ENCODE peak calls at places on chromosomes 2 and 18, in six cellular contexts. G is heart left ventricle, T is lower leg skin, P is HCT116, Z is right lobe of liver, B is uterus. M is an unnamed sample.

GRCh38 chr2:77397763-77398162 is 124.4 kb downstream of the LRRTM4 start:
- DNase-seq in G (no peak), T (no peak), P (no peak), Z (no peak), B (no peak), M (no peak)

GRCh38 chr2:24845691-24846090 is 52.5 kb downstream of the CENPO start:
- DNase-seq in G (no peak), T (no peak), P (no peak), Z (no peak), B (no peak), M (no peak)

GRCh38 chr2:189179607-189179979 is at the start of gene COL5A2:
- DNase-seq in G (peak), T (peak), P (no peak), Z (no peak), B (peak), M (no peak)

GRCh38 chr18:42473611-42474010 is 518.6 kb downstream of the PIK3C3 start:
- DNase-seq in G (no peak), T (no peak), P (no peak), Z (no peak), B (no peak), M (no peak)

GRCh38 chr2:209977386-209978239 is 24.8 kb upstream of the RPE start:
- DNase-seq in G (no peak), T (no peak), P (peak), Z (no peak), B (no peak), M (peak)

GRCh38 chr2:76044701-76045100 is 334.0 kb upstream of the GCFC2 start:
- DNase-seq in G (no peak), T (no peak), P (no peak), Z (no peak), B (no peak), M (no peak)

GRCh38 chr2:120596990-120597594 is 138.6 kb upstream of the GLI2 start:
- DNase-seq in G (peak), T (peak), P (no peak), Z (peak), B (peak), M (no peak)

GRCh38 chr2:205967391-205968075 is 118.4 kb downstream of the INO80D start:
- DNase-seq in G (no peak), T (no peak), P (no peak), Z (no peak), B (no peak), M (no peak)

GRCh38 chr2:98875081-98875728 is 60.8 kb downstream of the CRACDL start:
- DNase-seq in G (no peak), T (no peak), P (no peak), Z (no peak), B (no peak), M (no peak)

GRCh38 chr2:99571609-99572344 is 82.0 kb upstream of the REV1 start:
- DNase-seq in G (no peak), T (no peak), P (no peak), Z (no peak), B (no peak), M (no peak)

GRCh38 chr2:152480870-152481269 is 145.9 kb downstream of the FMNL2 start:
- DNase-seq in G (no peak), T (no peak), P (no peak), Z (no peak), B (no peak), M (no peak)

GRCh38 chr2:112491946-112492345 is 10.0 kb downstream of the TTL start:
- DNase-seq in G (no peak), T (no peak), P (no peak), Z (no peak), B (no peak), M (no peak)

GRCh38 chr2:108923019-108923700 is 65.9 kb downstream of the EDAR start:
- DNase-seq in G (no peak), T (peak), P (peak), Z (no peak), B (no peak), M (no peak)

GRCh38 chr2:219286436-219287115 is 7.4 kb downstream of the DNAJB2 start:
- DNase-seq in G (no peak), T (no peak), P (no peak), Z (no peak), B (no peak), M (no peak)

GRCh38 chr2:223787358-223787757 is 50.0 kb downstream of the AP1S3 start:
- DNase-seq in G (no peak), T (no peak), P (no peak), Z (no peak), B (no peak), M (no peak)

GRCh38 chr2:74037379-74037860 is 52.7 kb downstream of the TET3 start:
- DNase-seq in G (no peak), T (no peak), P (no peak), Z (no peak), B (no peak), M (peak)

GRCh38 chr18:13175754-13176210 is 42.8 kb upstream of the LDLRAD4 start:
- DNase-seq in G (no peak), T (no peak), P (no peak), Z (peak), B (no peak), M (no peak)

GRCh38 chr2:129061079-129061785 is 742.6 kb upstream of the HS6ST1 start:
- DNase-seq in G (no peak), T (no peak), P (no peak), Z (no peak), B (no peak), M (no peak)

GRCh38 chr2:36820942-36821605 is 124.6 kb downstream of the VIT start:
- DNase-seq in G (no peak), T (no peak), P (no peak), Z (no peak), B (no peak), M (no peak)

GRCh38 chr18:75160315-75160714 is 48.6 kb downstream of the PTGR3 start:
- DNase-seq in G (no peak), T (peak), P (no peak), Z (no peak), B (no peak), M (no peak)

GRCh38 chr2:231525248-231526163 is 4.7 kb downstream of the NMUR1 start:
- DNase-seq in G (no peak), T (no peak), P (no peak), Z (no peak), B (no peak), M (no peak)

GRCh38 chr18:27661320-27662049 is 476.4 kb upstream of the CHST9 start:
- DNase-seq in G (no peak), T (no peak), P (no peak), Z (no peak), B (no peak), M (no peak)

GRCh38 chr18:51133580-51134160 is 63.8 kb downstream of the MEX3C start:
- DNase-seq in G (no peak), T (no peak), P (no peak), Z (peak), B (no peak), M (no peak)

GRCh38 chr2:206071832-206072231 is 14.1 kb downstream of the INO80D start:
- DNase-seq in G (no peak), T (no peak), P (no peak), Z (no peak), B (no peak), M (no peak)

GRCh38 chr2:176638167-176639015 is 369.1 kb downstream of the MTX2 start:
- DNase-seq in G (peak), T (peak), P (no peak), Z (peak), B (peak), M (peak)

GRCh38 chr2:134919360-134920210 is 963 bp downstream of the CCNT2 start:
- DNase-seq in G (no peak), T (no peak), P (no peak), Z (no peak), B (no peak), M (peak)

GRCh38 chr2:136305517-136306192 is 187.7 kb upstream of the CXCR4 start:
- DNase-seq in G (no peak), T (no peak), P (no peak), Z (no peak), B (no peak), M (no peak)

GRCh38 chr2:61253136-61253535 is 91.1 kb downstream of the C2orf74 start:
- DNase-seq in G (no peak), T (no peak), P (no peak), Z (no peak), B (no peak), M (no peak)

DNA sequence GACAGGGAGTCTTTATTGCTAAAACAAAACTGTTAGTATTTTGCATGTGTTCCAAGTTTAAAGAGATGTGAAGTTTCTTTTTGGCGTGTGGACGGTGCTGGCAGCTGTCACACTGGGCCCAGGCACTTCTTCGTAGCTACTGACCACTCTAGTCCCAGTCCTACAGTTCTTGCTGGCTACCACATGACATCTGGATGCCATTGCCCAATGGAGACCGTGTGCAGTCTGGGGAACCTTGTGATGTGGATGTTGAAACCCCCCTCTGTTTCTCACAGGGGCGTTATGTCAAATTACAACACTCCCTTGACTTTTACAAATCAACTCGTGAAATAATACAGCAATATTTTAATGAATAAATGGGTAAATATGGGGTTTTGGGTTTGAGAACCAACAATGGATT is 1.1 kb downstream of the GPD2 start:
- DNase-seq in G (no peak), T (peak), P (no peak), Z (no peak), B (peak), M (peak)
- TF ChIP-seq POLR2A in G (no peak), T (no peak), P (no peak), Z (peak), B (no peak), M (no peak)

DNA sequence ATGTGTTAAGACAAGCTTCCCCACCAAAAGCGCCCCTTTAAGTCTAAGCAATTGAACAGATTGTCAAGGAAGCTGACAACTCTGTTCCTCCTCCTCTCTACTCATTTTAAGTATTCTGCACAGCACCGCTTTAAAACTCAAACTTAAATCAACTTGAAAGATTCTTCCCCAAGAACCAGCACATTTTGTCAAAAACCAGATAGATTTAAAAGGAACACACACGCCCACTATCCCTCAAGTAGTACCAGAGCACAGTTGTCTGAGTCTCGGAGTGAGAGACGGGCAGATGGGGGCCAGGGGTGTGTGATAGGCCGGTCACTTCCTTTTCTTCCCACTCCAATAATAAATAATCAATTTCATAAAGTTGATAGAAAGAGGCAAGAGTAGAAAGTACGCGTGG is 67.7 kb upstream of the POU3F3 start:
- DNase-seq in G (no peak), T (no peak), P (no peak), Z (no peak), B (no peak), M (no peak)
- TF ChIP-seq POLR2A in G (no peak), T (no peak), P (no peak), Z (no peak), B (no peak), M (no peak)

GRCh38 chr2:241273552-241273988 is 41.9 kb downstream of the HDLBP start:
- DNase-seq in G (no peak), T (no peak), P (no peak), Z (no peak), B (no peak), M (no peak)

GRCh38 chr2:241274127-241274526 is 41.3 kb downstream of the HDLBP start:
- DNase-seq in G (no peak), T (no peak), P (no peak), Z (no peak), B (no peak), M (no peak)

GRCh38 chr2:241272298-241272721 is 43.2 kb downstream of the HDLBP start:
- DNase-seq in G (peak), T (no peak), P (no peak), Z (peak), B (peak), M (peak)

GRCh38 chr2:241271641-241272297 is 43.7 kb downstream of the HDLBP start:
- DNase-seq in G (peak), T (peak), P (peak), Z (peak), B (peak), M (peak)

GRCh38 chr2:241272722-241273551 is 42.5 kb downstream of the HDLBP start:
- DNase-seq in G (peak), T (peak), P (no peak), Z (peak), B (peak), M (peak)
- TF ChIP-seq POLR2A in G (no peak), T (no peak), P (no peak), Z (no peak), B (peak), M (no peak)

DNA sequence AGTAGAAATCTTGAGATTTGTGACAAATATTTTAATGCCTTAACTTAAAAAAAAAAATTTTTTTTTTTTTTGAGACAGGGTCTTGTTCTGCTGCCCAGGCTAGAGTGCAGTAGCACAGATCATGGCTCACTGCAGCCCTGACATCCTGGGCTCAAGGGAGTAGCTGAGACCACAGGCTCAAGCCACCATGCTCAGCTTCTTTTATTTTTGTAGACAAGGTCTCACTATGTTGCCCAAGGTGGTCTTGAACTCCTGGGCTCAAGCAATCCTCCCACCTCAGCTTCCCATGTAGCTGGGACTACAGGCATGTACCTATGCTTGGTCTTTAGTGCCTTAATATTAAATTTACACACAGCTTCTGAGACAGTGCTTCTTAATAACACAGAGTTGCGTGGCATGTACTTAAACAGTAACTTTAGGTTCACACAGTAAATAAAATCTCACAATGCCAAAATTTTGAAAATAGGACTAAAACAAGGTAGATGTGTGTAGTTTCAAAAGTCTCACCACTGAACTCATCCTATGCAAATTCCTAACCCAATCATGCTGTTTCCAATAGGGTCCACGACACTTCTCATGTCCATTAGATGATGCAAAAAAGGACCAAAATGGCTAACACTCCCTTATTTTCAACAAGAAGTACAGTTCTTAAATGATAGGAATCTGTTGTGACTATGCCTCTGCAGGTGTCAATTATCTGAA is 4.1 kb downstream of the HSPD1 start:
- DNase-seq in G (no peak), T (no peak), P (no peak), Z (no peak), B (no peak), M (no peak)
- TF ChIP-seq POLR2A in G (no peak), T (no peak), P (no peak), Z (no peak), B (no peak), M (no peak)

GRCh38 chr2:46317092-46317486 is 19.9 kb downstream of the EPAS1 start:
- DNase-seq in G (no peak), T (no peak), P (no peak), Z (no peak), B (no peak), M (no peak)

GRCh38 chr2:46313063-46313462 is 15.9 kb downstream of the EPAS1 start:
- DNase-seq in G (no peak), T (no peak), P (no peak), Z (no peak), B (no peak), M (no peak)

GRCh38 chr2:46318579-46319460 is 21.6 kb downstream of the EPAS1 start:
- DNase-seq in G (no peak), T (no peak), P (no peak), Z (no peak), B (no peak), M (no peak)

GRCh38 chr2:46314065-46314835 is 17.0 kb downstream of the EPAS1 start:
- DNase-seq in G (no peak), T (no peak), P (no peak), Z (no peak), B (no peak), M (no peak)

DNA sequence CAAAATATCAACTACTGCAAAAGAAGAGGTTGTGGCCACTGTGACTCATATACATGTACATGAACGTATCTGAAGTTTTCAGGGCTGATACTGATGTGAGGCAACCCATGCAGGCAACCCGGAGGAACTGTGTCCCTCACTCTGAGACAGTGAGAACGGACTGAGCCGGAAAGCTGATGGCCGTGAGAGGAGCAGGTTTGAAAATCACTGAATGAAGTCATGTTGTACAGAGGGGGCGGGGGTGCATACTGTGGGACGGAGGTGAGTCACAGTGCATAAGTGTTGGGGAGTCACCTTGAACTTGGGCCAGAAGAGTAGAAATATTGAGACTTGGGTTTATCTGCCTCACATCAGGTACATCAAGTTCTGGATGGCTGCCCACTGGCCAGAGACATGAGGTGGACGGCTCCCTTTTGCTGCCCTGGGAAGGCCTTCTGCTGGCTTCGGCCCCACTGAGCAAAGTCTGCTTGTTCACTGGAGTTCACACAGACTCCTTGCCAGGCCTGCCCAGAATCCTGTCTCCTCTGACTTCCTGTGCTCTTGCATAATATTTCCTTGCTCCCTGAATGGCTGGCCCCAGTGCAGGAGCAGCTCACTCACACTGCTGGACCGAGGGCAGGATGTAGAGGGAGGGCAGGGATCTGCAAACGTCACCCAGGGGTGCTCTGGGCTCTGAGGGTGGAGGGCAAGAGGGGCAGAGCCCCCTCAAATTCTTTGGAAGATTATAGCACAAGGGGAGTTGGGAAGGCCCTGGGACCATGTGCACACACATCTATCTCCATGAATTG is 18.1 kb downstream of the EPAS1 start:
- DNase-seq in G (peak), T (peak), P (peak), Z (peak), B (peak), M (peak)
- TF ChIP-seq POLR2A in G (no peak), T (no peak), P (no peak), Z (peak), B (peak), M (peak)

DNA sequence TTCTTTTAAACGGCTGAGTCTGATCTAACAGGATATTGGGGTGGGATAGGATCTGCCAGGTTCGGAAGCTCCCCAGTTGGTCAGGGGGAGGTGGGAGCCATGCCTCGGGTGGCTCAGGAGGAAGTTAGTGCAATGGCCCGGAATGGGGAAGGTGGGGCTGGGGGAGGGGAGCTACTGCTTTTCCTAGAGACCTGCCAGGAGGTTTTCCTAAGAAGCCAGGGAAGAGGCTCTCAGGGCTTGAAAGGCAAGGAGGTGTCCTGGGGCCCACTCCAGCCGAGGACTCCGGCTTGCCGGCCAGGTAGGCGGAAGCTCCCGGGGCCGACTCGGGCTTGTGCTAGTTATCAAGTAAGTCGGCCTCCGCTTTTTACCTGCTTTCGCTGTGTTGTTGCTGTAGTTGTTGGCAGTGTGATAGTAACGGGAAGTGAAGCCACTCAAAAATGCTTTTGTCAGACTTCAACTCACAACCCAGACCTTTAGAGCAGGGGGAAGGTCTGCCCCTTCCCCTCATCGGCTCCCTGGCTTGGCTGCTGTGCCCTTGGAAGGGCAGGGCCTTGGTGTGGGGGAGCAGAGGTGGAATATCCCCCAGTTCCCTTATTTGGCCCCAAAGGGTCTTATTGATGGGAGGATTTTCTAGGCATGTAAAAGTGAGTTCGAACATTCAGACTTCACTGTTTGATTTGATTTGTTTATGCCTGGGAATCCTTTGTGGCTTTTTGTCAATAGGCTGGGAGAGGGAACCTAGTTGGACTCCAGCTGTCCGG is 5.4 kb downstream of the GDF7 start:
- DNase-seq in G (no peak), T (no peak), P (no peak), Z (no peak), B (no peak), M (no peak)
- TF ChIP-seq POLR2A in G (no peak), T (no peak), P (no peak), Z (no peak), B (no peak), M (no peak)

GRCh38 chr2:6747433-6747832 is 118.3 kb downstream of the CMPK2 start:
- DNase-seq in G (no peak), T (no peak), P (no peak), Z (no peak), B (no peak), M (no peak)

GRCh38 chr2:6750389-6751158 is 115.1 kb downstream of the CMPK2 start:
- DNase-seq in G (no peak), T (no peak), P (no peak), Z (no peak), B (no peak), M (peak)

GRCh38 chr2:6744037-6744436 is 121.7 kb downstream of the CMPK2 start:
- DNase-seq in G (no peak), T (no peak), P (no peak), Z (no peak), B (no peak), M (no peak)

GRCh38 chr2:6748399-6748798 is 117.3 kb downstream of the CMPK2 start:
- DNase-seq in G (no peak), T (no peak), P (no peak), Z (no peak), B (no peak), M (no peak)
- TF ChIP-seq POLR2A in G (no peak), T (no peak), P (no peak), Z (no peak), B (no peak), M (no peak)